ENCODE peak calls at places on chromosome 18, in five cellular contexts. One of them, this sample, is unnamed.

GRCh38 chr18:63016270-63016669 is 300.9 kb downstream of the PHLPP1 start:
- DNase-seq in upper lobe of right lung: no peak
- DNase-seq in left ventricle myocardium inferior: no peak
- DNase-seq in lower lobe of right lung: no peak
- DNase-seq in GM23248: peak; percentile 82
- DNase-seq in this sample: no peak

GRCh38 chr18:14914126-14914525 is 166.2 kb downstream of the ANKRD30B start:
- DNase-seq in upper lobe of right lung: no peak
- DNase-seq in left ventricle myocardium inferior: no peak
- DNase-seq in GM23248: no peak
- DNase-seq in lower lobe of right lung: no peak
- DNase-seq in this sample: no peak

GRCh38 chr18:63850010-63850409 is 37.5 kb upstream of the SERPINB2 start:
- DNase-seq in upper lobe of right lung: no peak
- DNase-seq in left ventricle myocardium inferior: no peak
- DNase-seq in GM23248: peak; percentile 58
- DNase-seq in lower lobe of right lung: no peak
- DNase-seq in this sample: no peak

GRCh38 chr18:67665266-67665665 is 148.7 kb upstream of the DSEL start:
- DNase-seq in upper lobe of right lung: no peak
- DNase-seq in GM23248: peak; percentile 78
- DNase-seq in lower lobe of right lung: no peak
- DNase-seq in left ventricle myocardium inferior: no peak
- DNase-seq in this sample: peak; percentile 68

GRCh38 chr18:70072678-70073077 is 125.0 kb upstream of the CD226 start:
- DNase-seq in left ventricle myocardium inferior: no peak
- DNase-seq in upper lobe of right lung: no peak
- DNase-seq in lower lobe of right lung: no peak
- DNase-seq in GM23248: peak; percentile 16
- DNase-seq in this sample: no peak

GRCh38 chr18:57710226-57710625 is 88.6 kb upstream of the NARS1 start:
- DNase-seq in upper lobe of right lung: no peak
- DNase-seq in left ventricle myocardium inferior: no peak
- DNase-seq in lower lobe of right lung: no peak
- DNase-seq in GM23248: no peak
- DNase-seq in this sample: no peak

GRCh38 chr18:41753826-41754225 is 201.2 kb upstream of the PIK3C3 start:
- DNase-seq in left ventricle myocardium inferior: no peak
- DNase-seq in lower lobe of right lung: no peak
- DNase-seq in upper lobe of right lung: no peak
- DNase-seq in GM23248: peak; percentile 52
- DNase-seq in this sample: no peak

GRCh38 chr18:57959278-57959677 is 84.7 kb upstream of the NEDD4L start:
- DNase-seq in left ventricle myocardium inferior: no peak
- DNase-seq in GM23248: peak; percentile 78
- DNase-seq in lower lobe of right lung: peak; percentile 57
- DNase-seq in upper lobe of right lung: peak; percentile 74
- DNase-seq in this sample: peak; percentile 54

GRCh38 chr18:75212626-75213110 is 2.1 kb downstream of the TSHZ1 start:
- DNase-seq in left ventricle myocardium inferior: no peak
- DNase-seq in GM23248: peak; percentile 26
- DNase-seq in lower lobe of right lung: no peak
- DNase-seq in upper lobe of right lung: no peak
- DNase-seq in this sample: no peak

GRCh38 chr18:58045265-58046086 is 1.4 kb downstream of the NEDD4L start:
- DNase-seq in lower lobe of right lung: peak; percentile 88
- DNase-seq in upper lobe of right lung: peak; percentile 90
- DNase-seq in left ventricle myocardium inferior: no peak
- DNase-seq in GM23248: peak; percentile 26
- DNase-seq in this sample: peak; percentile 55

GRCh38 chr18:49492694-49493033 is 5.6 kb upstream of the C18orf32 start:
- DNase-seq in lower lobe of right lung: no peak
- DNase-seq in left ventricle myocardium inferior: no peak
- DNase-seq in upper lobe of right lung: no peak
- DNase-seq in GM23248: no peak
- DNase-seq in this sample: no peak
- H3K4me3 ChIP-seq in lower lobe of right lung: no peak overlapping the region
- H3K4me3 ChIP-seq in left ventricle myocardium inferior: peak overlapping the region; percentile 87
- H3K4me3 ChIP-seq in upper lobe of right lung: no peak overlapping the region
- H3K4me3 ChIP-seq in GM23248: no peak overlapping the region
- H3K4me3 ChIP-seq in this sample: no peak overlapping the region

DNA sequence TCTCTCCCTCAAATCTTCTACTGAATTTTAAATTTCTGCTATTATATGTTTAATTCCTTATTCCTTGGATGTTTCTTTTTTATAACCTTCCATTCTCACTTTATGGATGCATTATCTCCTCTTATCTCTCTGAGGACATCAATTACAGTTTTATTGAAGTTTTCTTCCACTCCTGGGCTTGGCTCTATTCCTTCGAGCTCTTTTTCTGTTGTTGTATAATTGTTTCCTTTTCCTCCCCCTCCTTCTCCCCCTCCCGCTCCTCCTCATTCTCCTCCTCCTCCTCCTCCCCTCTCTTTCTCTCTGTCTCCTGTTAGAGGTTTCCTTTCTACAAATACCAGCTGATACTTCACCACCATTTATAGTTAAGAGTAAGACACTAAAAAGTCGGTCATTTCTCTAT is 209.8 kb downstream of the ZBTB7C start:
- DNase-seq in lower lobe of right lung: no peak
- DNase-seq in left ventricle myocardium inferior: no peak
- DNase-seq in upper lobe of right lung: no peak
- DNase-seq in GM23248: no peak
- DNase-seq in this sample: no peak
- H3K4me3 ChIP-seq in lower lobe of right lung: no peak overlapping the region
- H3K4me3 ChIP-seq in left ventricle myocardium inferior: no peak overlapping the region
- H3K4me3 ChIP-seq in upper lobe of right lung: no peak overlapping the region
- H3K4me3 ChIP-seq in GM23248: no peak overlapping the region
- H3K4me3 ChIP-seq in this sample: no peak overlapping the region

GRCh38 chr18:46152436-46152807 is 48.2 kb downstream of the HAUS1 start:
- DNase-seq in left ventricle myocardium inferior: peak; percentile 51
- DNase-seq in GM23248: peak; percentile 94
- DNase-seq in upper lobe of right lung: no peak
- DNase-seq in lower lobe of right lung: peak; percentile 53
- DNase-seq in this sample: peak; percentile 88
- H3K4me3 ChIP-seq in left ventricle myocardium inferior: no peak overlapping the region
- H3K4me3 ChIP-seq in GM23248: peak overlapping the region; percentile 53
- H3K4me3 ChIP-seq in upper lobe of right lung: no peak overlapping the region
- H3K4me3 ChIP-seq in lower lobe of right lung: no peak overlapping the region
- H3K4me3 ChIP-seq in this sample: peak overlapping the region; percentile 44

GRCh38 chr18:31041346-31042067 is 1.0 kb downstream of the DSC3 start:
- DNase-seq in GM23248: no peak
- DNase-seq in upper lobe of right lung: peak; percentile 52
- DNase-seq in left ventricle myocardium inferior: no peak
- DNase-seq in lower lobe of right lung: peak; percentile 44
- DNase-seq in this sample: peak; percentile 46

GRCh38 chr18:31043709-31044108 is 1.2 kb upstream of the DSC3 start:
- DNase-seq in left ventricle myocardium inferior: no peak
- DNase-seq in upper lobe of right lung: no peak
- DNase-seq in lower lobe of right lung: no peak
- DNase-seq in GM23248: no peak
- DNase-seq in this sample: peak; percentile 77

GRCh38 chr18:31040982-31041345 is 1.6 kb downstream of the DSC3 start:
- DNase-seq in upper lobe of right lung: no peak
- DNase-seq in GM23248: no peak
- DNase-seq in lower lobe of right lung: no peak
- DNase-seq in left ventricle myocardium inferior: no peak
- DNase-seq in this sample: peak; percentile 37

GRCh38 chr18:31042068-31042390 is 513 bp downstream of the DSC3 start:
- DNase-seq in upper lobe of right lung: no peak
- DNase-seq in GM23248: no peak
- DNase-seq in lower lobe of right lung: no peak
- DNase-seq in left ventricle myocardium inferior: no peak
- DNase-seq in this sample: peak; percentile 21

DNA sequence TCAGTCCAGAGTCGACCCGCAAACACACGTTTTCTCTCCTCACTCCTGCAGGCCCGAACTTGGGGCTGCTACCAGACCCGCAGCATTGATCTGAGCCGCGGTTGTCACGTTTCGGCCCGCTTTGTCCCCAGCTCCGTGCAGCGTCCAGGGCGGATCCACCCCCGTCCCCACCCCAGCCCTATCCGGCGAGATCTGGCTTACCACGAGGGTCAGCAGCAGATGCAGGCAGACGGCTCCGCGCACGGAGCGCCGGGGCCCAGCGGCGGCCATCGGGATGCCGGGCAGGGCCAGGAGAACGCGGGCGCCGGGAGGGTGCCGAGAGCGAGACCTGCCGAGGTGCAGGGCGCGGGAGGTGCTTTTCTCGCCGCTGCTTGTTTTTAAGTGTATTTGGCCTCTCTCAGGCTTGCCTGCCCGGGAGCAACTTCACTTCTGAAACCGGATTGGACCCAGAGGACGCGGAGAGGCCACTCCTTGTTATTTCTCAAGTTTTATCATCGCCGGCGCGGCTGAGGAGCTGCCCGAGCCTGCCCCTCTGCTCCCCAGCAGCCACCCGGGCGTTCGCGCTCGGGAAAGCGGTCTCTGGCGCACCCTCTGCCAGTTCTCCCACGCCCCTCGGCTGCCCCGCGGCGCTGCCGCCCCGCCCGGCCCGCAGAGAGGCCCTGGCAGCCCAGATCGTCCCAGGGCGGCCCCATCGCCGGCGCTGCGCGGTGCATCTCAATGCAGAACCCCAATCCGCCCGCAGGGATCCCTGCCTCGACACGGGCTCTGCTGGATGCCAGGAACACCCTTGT is at the start of gene DSC3:
- DNase-seq in lower lobe of right lung: peak; percentile 47
- DNase-seq in GM23248: no peak
- DNase-seq in upper lobe of right lung: peak; percentile 64
- DNase-seq in left ventricle myocardium inferior: no peak
- DNase-seq in this sample: peak; percentile 81
- H3K4me3 ChIP-seq in lower lobe of right lung: peak within 1 kb of the TSS; percentile 34
- H3K4me3 ChIP-seq in GM23248: no peak within 1 kb of the TSS
- H3K4me3 ChIP-seq in upper lobe of right lung: peak within 1 kb of the TSS; percentile 31
- H3K4me3 ChIP-seq in left ventricle myocardium inferior: peak within 1 kb of the TSS; percentile 59
- H3K4me3 ChIP-seq in this sample: no peak within 1 kb of the TSS

DNA sequence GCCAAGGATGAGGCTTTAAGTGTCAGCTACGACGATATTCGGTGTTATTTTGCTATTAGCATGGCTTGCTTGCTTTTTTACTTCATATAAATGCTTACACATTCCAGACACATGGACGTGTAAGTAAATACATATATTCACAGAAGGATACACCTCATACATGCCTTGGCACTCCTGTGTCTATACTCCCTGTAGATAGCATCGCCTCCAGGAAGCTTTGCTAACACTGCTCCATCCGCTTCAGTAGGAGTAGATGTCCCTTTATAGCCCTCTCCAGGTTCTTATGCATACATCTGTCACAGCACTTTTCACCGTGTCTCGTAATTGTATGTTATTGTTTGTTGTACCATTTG is 27.5 kb upstream of the KCTD1 start:
- DNase-seq in upper lobe of right lung: no peak
- DNase-seq in left ventricle myocardium inferior: no peak
- DNase-seq in lower lobe of right lung: no peak
- DNase-seq in GM23248: no peak
- DNase-seq in this sample: no peak
- H3K4me3 ChIP-seq in upper lobe of right lung: peak overlapping the region; percentile 36
- H3K4me3 ChIP-seq in left ventricle myocardium inferior: peak overlapping the region; percentile 61
- H3K4me3 ChIP-seq in lower lobe of right lung: peak overlapping the region; percentile 47
- H3K4me3 ChIP-seq in GM23248: peak overlapping the region; percentile 66
- H3K4me3 ChIP-seq in this sample: no peak overlapping the region